ENCODE peak calls at places on chromosomes 2 and 18, in five cellular contexts. V, L, P, C and Y are unnamed samples.

GRCh38 chr18:80247403-80247916 is at the start of gene PARD6G:
- DNase-seq in V (peak), L (peak), P (peak), C (peak), Y (no peak)

GRCh38 chr2:32874931-32875330 is 71.8 kb upstream of the LTBP1 start:
- DNase-seq in V (no peak), L (no peak), P (no peak), C (no peak), Y (no peak)

GRCh38 chr2:179470102-179470501 is 205.5 kb upstream of the SESTD1 start:
- DNase-seq in V (no peak), L (no peak), P (no peak), C (no peak), Y (no peak)

GRCh38 chr2:120148669-120149068 is 74.5 kb downstream of the TMEM185B start:
- DNase-seq in V (no peak), L (no peak), P (no peak), C (no peak), Y (no peak)

GRCh38 chr2:165499131-165499530 is 29.6 kb downstream of the CSRNP3 start:
- DNase-seq in V (no peak), L (no peak), P (no peak), C (no peak), Y (no peak)

GRCh38 chr2:105518897-105519296 is 120.0 kb upstream of the FHL2 start:
- DNase-seq in V (no peak), L (no peak), P (peak), C (no peak), Y (no peak)

GRCh38 chr2:216936954-216937357 is 77.1 kb upstream of the TNP1 start:
- DNase-seq in V (no peak), L (peak), P (no peak), C (no peak), Y (peak)

GRCh38 chr18:58997811-58998337 is 133.2 kb downstream of the ZNF532 start:
- DNase-seq in V (peak), L (peak), P (no peak), C (no peak), Y (no peak)